ENCODE peak calls at places on chromosomes 5 and 9, in five cellular contexts. F, J, E, O and L are unnamed samples.

GRCh38 chr5:68381909-68382308 is 166.4 kb downstream of the PIK3R1 start:
- DNase-seq in F (no peak), O (no peak), J (no peak), E (no peak), L (peak)

GRCh38 chr5:148961261-148962199 is 101.3 kb downstream of the SH3TC2 start:
- DNase-seq in E (no peak), J (no peak), F (no peak), O (peak), L (no peak)

GRCh38 chr5:169302491-169303118 is 1.7 kb upstream of the SLIT3 start:
- DNase-seq in O (peak), F (peak), J (peak), E (peak), L (peak)

GRCh38 chr9:14092344-14092743 is 221.6 kb downstream of the NFIB start:
- DNase-seq in E (no peak), O (no peak), J (no peak), F (no peak), L (no peak)

GRCh38 chr5:133256276-133256675 is 204.5 kb downstream of the HSPA4 start:
- DNase-seq in O (no peak), J (no peak), E (no peak), F (no peak), L (no peak)

GRCh38 chr9:4009006-4009511 is 290.8 kb downstream of the GLIS3 start:
- DNase-seq in J (no peak), E (no peak), F (no peak), O (no peak), L (no peak)

GRCh38 chr9:134165357-134166315 is 1.3 kb upstream of the RNU6ATAC start:
- DNase-seq in J (peak), O (no peak), E (peak), F (no peak), L (no peak)

GRCh38 chr9:77417570-77417969 is 230.6 kb downstream of the GNA14 start:
- DNase-seq in F (no peak), E (no peak), O (peak), J (no peak), L (no peak)

GRCh38 chr9:129648092-129648763 is 6.3 kb upstream of the ASB6 start:
- DNase-seq in E (no peak), J (no peak), O (no peak), F (no peak), L (no peak)

GRCh38 chr5:157963244-157963643 is 104.3 kb upstream of the CLINT1 start:
- DNase-seq in O (no peak), J (no peak), E (no peak), F (no peak), L (no peak)

GRCh38 chr9:133463864-133464615 is 4.3 kb downstream of the CACFD1 start:
- DNase-seq in F (no peak), O (no peak), E (no peak), J (no peak), L (no peak)

GRCh38 chr9:20620658-20621552 is 1.4 kb downstream of the MLLT3 start:
- DNase-seq in E (peak), F (peak), O (peak), J (peak), L (no peak)

GRCh38 chr5:177169271-177169670 is 35.7 kb downstream of the NSD1 start:
- DNase-seq in F (no peak), J (no peak), O (peak), E (no peak), L (no peak)

GRCh38 chr5:141492168-141492885 is 3.4 kb downstream of the PCDHGC5 start:
- DNase-seq in O (peak), E (no peak), F (no peak), J (no peak), L (no peak)